ENCODE peak calls at places on chromosomes 4 and X, in six cellular contexts. Z, C, P, A, G and Q are unnamed samples.

GRCh38 chr4:168509786-168510185 is 12.9 kb downstream of the PALLD start:
- DNase-seq in C (no peak), P (no peak), Z (no peak), A (no peak), G (peak), Q (peak)

GRCh38 chr4:72152731-72153130 is 120.9 kb downstream of the NPFFR2 start:
- DNase-seq in G (no peak), P (no peak), Z (no peak), C (no peak), A (no peak), Q (no peak)

GRCh38 chrX:50704987-50705386 is 109.0 kb downstream of the SHROOM4 start:
- DNase-seq in P (no peak), Z (no peak), A (no peak), G (no peak), C (no peak), Q (no peak)

GRCh38 chrX:135982860-135983259 is 2.4 kb upstream of the SLC9A6 start:
- DNase-seq in Z (no peak), C (no peak), G (no peak), P (no peak), A (no peak), Q (no peak)

GRCh38 chr4:170652571-170652970 is 562.8 kb upstream of the AADAT start:
- DNase-seq in G (no peak), C (no peak), A (no peak), P (no peak), Z (no peak), Q (no peak)

GRCh38 chrX:6778547-6779231 is 243.8 kb upstream of the VCX3A start:
- DNase-seq in Z (no peak), P (peak), G (no peak), C (no peak), A (peak), Q (peak)

GRCh38 chr4:82780398-82781231 is 18.0 kb downstream of the SCD5 start:
- DNase-seq in G (no peak), A (no peak), C (peak), Z (no peak), P (no peak), Q (peak)

GRCh38 chr4:99572527-99573240 is 1.9 kb upstream of the MTTP start:
- DNase-seq in Z (no peak), A (peak), C (no peak), G (no peak), P (no peak), Q (no peak)

GRCh38 chr4:150242820-150243458 is 164.7 kb downstream of the DCLK2 start:
- DNase-seq in P (peak), C (no peak), G (peak), A (peak), Z (peak), Q (peak)

GRCh38 chr4:98741952-98742351 is 83.5 kb upstream of the TSPAN5 start:
- DNase-seq in A (no peak), P (no peak), Z (no peak), C (no peak), G (no peak), Q (no peak)

GRCh38 chr4:26267087-26267486 is 53.7 kb upstream of the RBPJ start:
- DNase-seq in A (no peak), Z (peak), G (peak), P (no peak), C (no peak), Q (no peak)

GRCh38 chr4:6986067-6986780 is 56.9 kb upstream of the TADA2B start:
- DNase-seq in P (peak), A (peak), Z (peak), G (peak), C (no peak), Q (peak)

GRCh38 chr4:41174444-41174843 is 39.9 kb downstream of the APBB2 start:
- DNase-seq in P (no peak), C (no peak), A (peak), Z (no peak), G (no peak), Q (peak)

GRCh38 chr4:71132486-71132885 is 139.0 kb downstream of the DCK start:
- DNase-seq in P (no peak), Z (no peak), C (no peak), A (no peak), G (no peak), Q (no peak)

GRCh38 chr4:182862166-182862875 is 54.9 kb downstream of the DCTD start:
- DNase-seq in Z (no peak), C (no peak), P (no peak), A (no peak), G (no peak), Q (no peak)

GRCh38 chrX:101550825-101551767 is 749 bp downstream of the ARMCX1 start:
- DNase-seq in A (peak), C (peak), Z (peak), P (peak), G (peak), Q (peak)

GRCh38 chrX:149638860-149639259 is 7.3 kb upstream of the TMEM185A start:
- DNase-seq in Z (no peak), C (no peak), A (no peak), P (no peak), G (peak), Q (no peak)

GRCh38 chrX:130024127-130024526 is 41.7 kb downstream of the BCORL1 start:
- DNase-seq in C (peak), P (peak), G (peak), A (peak), Z (peak), Q (peak)

GRCh38 chrX:17082831-17083230 is 136.4 kb downstream of the REPS2 start:
- DNase-seq in C (no peak), Z (no peak), G (no peak), P (peak), A (peak), Q (no peak)

GRCh38 chrX:1448793-1449580 is 3.7 kb downstream of the ASMTL start:
- DNase-seq in A (no peak), Z (no peak), P (no peak), C (peak), G (no peak), Q (no peak)

GRCh38 chrX:140817943-140818342 is 108.4 kb downstream of the LINC00632 start:
- DNase-seq in A (peak), Z (no peak), P (no peak), G (peak), C (no peak), Q (peak)

GRCh38 chr4:189940178-189941004 is at the start of gene FRG1:
- DNase-seq in G (peak), A (peak), Z (peak), P (peak), C (peak), Q (peak)

GRCh38 chr4:153205757-153206156 is 1.5 kb downstream of the TRIM2 start:
- DNase-seq in A (peak), P (no peak), C (peak), G (no peak), Z (no peak), Q (peak)

GRCh38 chr4:29717658-29718057 is 1002.5 kb upstream of the PCDH7 start:
- DNase-seq in P (no peak), A (peak), G (no peak), C (no peak), Z (no peak), Q (no peak)

GRCh38 chrX:70174754-70175153 is 2.5 kb upstream of the DGAT2L6 start:
- DNase-seq in P (no peak), C (no peak), A (no peak), G (no peak), Z (peak), Q (peak)